ENCODE peak calls at places on chromosomes 11 and 22, in five cellular contexts. M is A549, J is endothelial cell of umbilical vein, K is HepG2, W is K562. C is an unnamed sample.

GRCh38 chr11:64864473-64865285 is 13.7 kb downstream of the EHD1 start:
- DNase-seq in K (no peak), J (peak; percentile 53), M (no peak), W (peak; percentile 34), C (peak; percentile 93)

GRCh38 chr11:64566042-64566914 is 24.7 kb upstream of the SLC22A12 start:
- DNase-seq in M (peak; percentile 83), J (peak; percentile 65), K (peak; percentile 99), W (peak; percentile 67), C (peak; percentile 70)

GRCh38 chr11:65492637-65493366 is 6.0 kb upstream of the MALAT1 start:
- DNase-seq in M (peak; percentile 91), W (no peak), K (no peak), J (peak; percentile 81), C (peak; percentile 63)

GRCh38 chr11:44361883-44362282 is 51.9 kb upstream of the ALX4 start:
- DNase-seq in M (no peak), K (no peak), J (no peak), W (no peak), C (no peak)

GRCh38 chr11:46290598-46291309 is 13.3 kb downstream of the CREB3L1 start:
- DNase-seq in K (no peak), J (no peak), W (peak; percentile 91), M (peak; percentile 56), C (peak; percentile 40)

GRCh38 chr11:71138737-71139425 is 113.5 kb downstream of the SHANK2 start:
- DNase-seq in J (no peak), W (no peak), M (no peak), K (no peak), C (no peak)

GRCh38 chr22:32854351-32854804 is 52.9 kb downstream of the TIMP3 start:
- DNase-seq in J (no peak), M (no peak), K (no peak), W (no peak), C (no peak)

GRCh38 chr11:58301576-58301975 is 33.5 kb upstream of the OR10W1 start:
- DNase-seq in M (no peak), J (no peak), K (no peak), W (no peak), C (no peak)

DNA sequence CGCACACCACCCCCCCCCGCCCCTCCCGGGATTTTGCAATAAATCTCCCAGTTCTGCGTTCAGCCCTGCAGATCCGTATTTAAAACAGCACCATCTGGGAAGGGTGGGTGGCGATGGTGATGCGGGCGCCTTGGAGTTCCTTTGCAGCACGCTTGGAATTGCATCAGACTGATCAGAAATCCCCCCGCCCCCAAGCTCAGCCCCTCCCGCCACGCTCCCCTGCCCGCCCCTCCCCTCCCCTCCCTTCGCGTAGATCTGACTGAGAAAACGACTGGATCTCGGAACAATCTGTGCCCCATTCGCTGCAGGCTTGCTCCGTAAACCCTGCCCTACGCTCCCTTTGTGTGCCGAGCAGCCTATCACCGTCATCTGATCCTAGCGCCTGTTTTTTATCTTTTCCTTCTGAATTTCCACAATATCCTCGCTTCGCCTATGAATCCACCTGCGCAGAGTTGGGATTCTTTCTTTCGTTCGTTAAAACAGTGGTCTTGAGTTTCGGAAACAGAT is 18.1 kb upstream of the BDNF start:
- DNase-seq in M (peak; percentile 93), J (peak; percentile 57), K (no peak), W (no peak), C (no peak)
- H3K4me3 ChIP-seq in M (peak overlapping the region; percentile 88), J (peak overlapping the region; percentile 54), K (peak overlapping the region; percentile 32), W (no peak overlapping the region), C (no peak overlapping the region)

GRCh38 chr11:126808851-126809250 is 191.7 kb downstream of the KIRREL3 start:
- DNase-seq in W (no peak), M (no peak), K (no peak), J (no peak), C (no peak)
- TF ChIP-seq MYC in W (no peak), M (no peak), K (no peak), J (no peak), C (no peak)

GRCh38 chr22:49368976-49369725 is 458.5 kb downstream of the BRD1 start:
- DNase-seq in K (no peak), W (peak; percentile 70), M (peak; percentile 33), J (no peak), C (peak; percentile 86)

GRCh38 chr22:49371325-49372110 is 456.2 kb downstream of the BRD1 start:
- DNase-seq in J (no peak), W (no peak), M (no peak), K (no peak), C (no peak)

GRCh38 chr22:49370841-49371301 is 456.8 kb downstream of the BRD1 start:
- DNase-seq in M (no peak), K (no peak), W (no peak), J (no peak), C (no peak)

GRCh38 chr22:49368221-49368975 is 459.3 kb downstream of the BRD1 start:
- DNase-seq in K (no peak), M (no peak), W (no peak), J (no peak), C (no peak)

GRCh38 chr22:49369726-49370717 is 457.7 kb downstream of the BRD1 start:
- DNase-seq in M (no peak), J (no peak), W (no peak), K (no peak), C (no peak)
- H3K4me3 ChIP-seq in M (no peak overlapping the region), J (no peak overlapping the region), W (no peak overlapping the region), K (no peak overlapping the region), C (peak overlapping the region; percentile 59)

GRCh38 chr11:34075178-34075820 is 23.8 kb downstream of the CAPRIN1 start:
- DNase-seq in K (no peak), M (no peak), W (no peak), J (peak; percentile 40), C (no peak)
- TF ChIP-seq MYC in K (no peak), M (no peak), W (no peak), J (no peak), C (no peak)

GRCh38 chr11:78270993-78271392 is 82.3 kb downstream of the USP35 start:
- DNase-seq in W (no peak), M (no peak), K (no peak), J (no peak), C (no peak)

GRCh38 chr11:78274739-78275138 is 86.0 kb downstream of the USP35 start:
- DNase-seq in M (no peak), W (no peak), K (peak; percentile 49), J (no peak), C (no peak)

GRCh38 chr11:78265326-78265725 is 76.6 kb downstream of the USP35 start:
- DNase-seq in W (no peak), M (no peak), K (no peak), J (no peak), C (no peak)

GRCh38 chr11:78266451-78266850 is 77.7 kb downstream of the USP35 start:
- DNase-seq in M (no peak), J (no peak), K (no peak), W (no peak), C (no peak)

GRCh38 chr11:78268516-78269410 is 80.0 kb downstream of the USP35 start:
- DNase-seq in K (no peak), W (no peak), J (peak; percentile 30), M (no peak), C (no peak)
- H3K4me3 ChIP-seq in K (no peak overlapping the region), W (no peak overlapping the region), J (no peak overlapping the region), M (no peak overlapping the region), C (no peak overlapping the region)

GRCh38 chr22:19038164-19038546 is 84.1 kb downstream of the DGCR2 start:
- DNase-seq in W (no peak), J (no peak), M (no peak), K (no peak), C (no peak)

GRCh38 chr22:19037282-19038163 is 84.7 kb downstream of the DGCR2 start:
- DNase-seq in K (no peak), W (no peak), M (no peak), J (no peak), C (no peak)

GRCh38 chr22:19036229-19036522 is 86.0 kb downstream of the DGCR2 start:
- DNase-seq in W (no peak), J (no peak), K (no peak), M (no peak), C (no peak)

GRCh38 chr22:19035474-19036228 is 86.6 kb downstream of the DGCR2 start:
- DNase-seq in K (no peak), W (peak; percentile 76), M (peak; percentile 10), J (no peak), C (peak; percentile 65)

DNA sequence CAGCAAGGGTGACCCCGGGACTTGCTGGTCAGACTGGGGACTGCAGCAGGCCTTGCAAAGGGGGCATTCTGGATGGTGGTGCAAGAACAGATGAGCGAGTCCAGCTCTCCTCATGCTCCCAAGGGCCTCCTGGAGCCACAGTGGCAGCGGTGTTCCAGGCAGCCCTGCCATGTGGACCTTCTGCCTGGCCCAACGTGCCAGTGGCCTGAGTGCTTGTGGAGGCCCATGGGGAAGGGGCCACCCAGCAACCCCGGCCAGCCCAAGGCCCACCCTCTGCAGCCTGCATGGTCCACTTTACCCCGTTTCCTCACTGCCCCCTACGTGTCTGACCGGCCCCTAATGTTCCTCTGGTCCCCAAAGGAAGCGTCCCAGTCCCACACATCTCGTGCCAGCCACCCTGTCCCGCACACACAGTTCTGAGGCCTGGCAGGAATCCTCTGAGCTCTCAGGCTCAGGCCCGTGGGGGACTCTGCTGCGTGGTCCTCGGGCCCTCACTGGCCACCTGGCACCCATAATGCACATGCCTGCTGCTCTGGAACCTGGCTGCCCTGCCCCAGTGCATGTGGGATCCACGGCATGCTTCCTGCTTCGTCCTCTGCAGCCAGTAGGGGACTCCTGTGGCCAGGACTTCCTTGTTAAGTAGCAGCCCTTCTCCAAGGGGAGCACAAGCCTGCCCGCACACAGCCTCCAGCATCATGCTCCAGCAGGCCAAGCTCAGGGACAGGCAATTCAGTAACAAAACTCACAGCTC is 85.5 kb downstream of the DGCR2 start:
- DNase-seq in M (peak; percentile 32), K (no peak), W (no peak), J (no peak), C (peak; percentile 34)
- TF ChIP-seq MYC in M (no peak), K (no peak), W (no peak), J (no peak), C (no peak)

GRCh38 chr22:39528080-39528661 is 4.4 kb downstream of the RPS19BP1 start:
- DNase-seq in J (no peak), M (no peak), W (no peak), K (no peak), C (no peak)
- H3K4me3 ChIP-seq in J (no peak overlapping the region), M (no peak overlapping the region), W (no peak overlapping the region), K (no peak overlapping the region), C (no peak overlapping the region)

DNA sequence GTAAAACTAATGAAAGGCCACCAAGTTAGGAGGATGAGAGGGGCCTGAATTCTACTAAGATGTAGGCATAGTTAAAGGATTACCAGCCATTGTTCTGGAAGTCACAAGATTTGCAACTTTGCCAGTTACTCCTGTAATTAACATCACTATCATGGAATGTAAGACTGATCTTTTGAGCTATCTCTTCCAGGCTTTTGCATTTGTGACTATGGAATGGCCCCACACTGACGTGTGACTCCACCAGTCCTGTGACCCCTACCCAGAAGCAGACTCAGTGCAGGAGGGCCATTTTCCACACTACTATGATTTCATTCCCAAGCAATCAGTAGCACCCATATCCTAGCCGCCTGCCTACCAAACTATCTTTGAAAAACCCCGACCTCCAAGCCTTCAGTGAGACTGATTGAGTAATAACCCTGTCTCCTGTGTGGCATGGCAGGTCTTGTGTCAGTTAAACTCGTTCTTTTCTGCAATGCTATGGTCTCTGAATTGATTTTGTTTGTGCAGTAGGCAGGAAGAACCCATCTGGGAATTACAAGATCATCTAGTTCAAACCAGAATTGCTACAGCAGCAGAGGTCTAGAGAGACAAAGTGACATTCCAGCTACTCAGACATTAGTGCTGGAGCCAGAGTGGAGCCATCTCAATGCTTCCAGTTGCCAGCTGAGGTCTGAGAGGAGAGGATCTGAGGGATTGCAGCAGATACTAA is 1.9 kb upstream of the CTSF start:
- DNase-seq in M (no peak), J (no peak), K (no peak), W (no peak), C (no peak)
- TF ChIP-seq MYC in M (no peak), J (no peak), K (no peak), W (no peak), C (no peak)